ENCODE peak calls at places on chromosomes 1 and 21, in four cellular contexts. N is OCI-LY7, U is hepatocyte, D is fibroblast of pulmonary artery. R is an unnamed sample.
A peak's percentile ranks its signal among the peaks of the same experiment; 100 is the strongest.

GRCh38 chr1:167805041-167805556 is 83.3 kb downstream of the MPZL1 start:
- DNase-seq in N (peak; percentile 37), D (no peak), U (no peak), R (no peak)

GRCh38 chr21:16633851-16634521 is 878.9 kb upstream of the CXADR start:
- DNase-seq in N (no peak), U (peak; percentile 6), D (peak; percentile 69), R (no peak)

GRCh38 chr1:36089393-36090121 is 865 bp downstream of the ADPRS start:
- DNase-seq in N (peak; percentile 52), D (peak; percentile 60), U (peak; percentile 59), R (peak; percentile 33)

GRCh38 chr1:229661022-229661877 is 35.2 kb downstream of the URB2 start:
- DNase-seq in N (peak; percentile 79), U (peak; percentile 89), D (peak; percentile 79), R (peak; percentile 89)

GRCh38 chr1:54610601-54611580 is 12.4 kb downstream of the FAM151A start:
- DNase-seq in U (no peak), N (no peak), D (no peak), R (no peak)

GRCh38 chr1:55156093-55156492 is 59.1 kb downstream of the USP24 start:
- DNase-seq in D (peak; percentile 8), N (no peak), U (no peak), R (no peak)

GRCh38 chr1:39898648-39899603 is 2.8 kb downstream of the MYCL start:
- DNase-seq in U (peak; percentile 72), N (peak; percentile 31), D (peak; percentile 84), R (peak; percentile 36)

GRCh38 chr1:233879841-233880240 is 24.6 kb upstream of the SLC35F3 start:
- DNase-seq in U (no peak), D (no peak), N (no peak), R (no peak)

GRCh38 chr1:78790174-78790573 is 140.5 kb downstream of the IFI44 start:
- DNase-seq in U (no peak), N (no peak), D (no peak), R (no peak)

GRCh38 chr1:204997616-204998015 is 45.4 kb upstream of the CNTN2 start:
- DNase-seq in N (no peak), D (peak; percentile 44), U (peak; percentile 33), R (no peak)

GRCh38 chr21:38917045-38917774 is 111.5 kb downstream of the ETS2 start:
- DNase-seq in D (no peak), N (no peak), U (no peak), R (no peak)

GRCh38 chr1:110207831-110208230 is 2.3 kb upstream of the KCNC4 start:
- DNase-seq in U (peak; percentile 81), D (peak; percentile 57), N (peak; percentile 81), R (peak; percentile 76)

GRCh38 chr1:158055854-158056253 is 62.4 kb downstream of the KIRREL1 start:
- DNase-seq in U (no peak), N (peak; percentile 10), D (no peak), R (no peak)

GRCh38 chr1:51648180-51649109 is 31.6 kb downstream of the OSBPL9 start:
- DNase-seq in U (peak; percentile 81), D (peak; percentile 85), N (no peak), R (peak; percentile 43)

GRCh38 chr1:161440312-161440894 is 64.9 kb upstream of the FCGR2A start:
- DNase-seq in N (peak; percentile 88), U (peak; percentile 78), D (peak; percentile 38), R (peak; percentile 87)

GRCh38 chr1:174969977-174970376 is 29.8 kb upstream of the CACYBP start:
- DNase-seq in D (no peak), N (no peak), U (no peak), R (no peak)

GRCh38 chr1:163273766-163274441 is 47.9 kb upstream of the NUF2 start:
- DNase-seq in N (no peak), U (no peak), D (no peak), R (peak; percentile 19)

GRCh38 chr1:147080671-147081394 is 91.4 kb downstream of the PRKAB2 start:
- DNase-seq in N (no peak), U (no peak), D (no peak), R (no peak)

GRCh38 chr1:205246426-205247119 is 18.8 kb downstream of the TMCC2 start:
- DNase-seq in N (no peak), U (no peak), D (no peak), R (no peak)

GRCh38 chr1:198876371-198876871 is 237.6 kb downstream of the PTPRC start:
- DNase-seq in N (no peak), U (no peak), D (no peak), R (no peak)

GRCh38 chr1:73306899-73307555 is 890.9 kb downstream of the LRRIQ3 start:
- DNase-seq in N (no peak), U (no peak), D (no peak), R (no peak)

GRCh38 chr1:35558374-35559316 is 1.0 kb downstream of the NCDN start:
- DNase-seq in N (peak; percentile 43), D (peak; percentile 25), U (peak; percentile 57), R (no peak)

GRCh38 chr1:8664887-8665286 is 152.6 kb downstream of the RERE start:
- DNase-seq in D (no peak), N (no peak), U (no peak), R (no peak)

GRCh38 chr1:9942399-9942938 is 722 bp downstream of the LZIC start:
- DNase-seq in N (peak; percentile 80), U (peak; percentile 66), D (peak; percentile 75), R (peak; percentile 6)

GRCh38 chr1:19429611-19430010 is 55.7 kb downstream of the CAPZB start:
- DNase-seq in N (no peak), U (no peak), D (no peak), R (no peak)

GRCh38 chr1:14238472-14239059 is 359.9 kb upstream of the KAZN start:
- DNase-seq in N (no peak), D (no peak), U (no peak), R (no peak)

GRCh38 chr1:50644447-50645105 is 221.3 kb upstream of the DMRTA2 start:
- DNase-seq in N (no peak), D (no peak), U (peak; percentile 10), R (no peak)

GRCh38 chr1:156126043-156126700 is 11.7 kb downstream of the LMNA start:
- DNase-seq in U (peak; percentile 85), D (peak; percentile 97), N (peak; percentile 76), R (peak; percentile 99)

GRCh38 chr1:58783993-58784757 is at the start of gene JUN:
- DNase-seq in D (peak; percentile 100), U (peak; percentile 100), N (peak; percentile 99), R (peak; percentile 98)

GRCh38 chr1:150234647-150235435 is 1.1 kb downstream of the ANP32E start:
- DNase-seq in U (peak; percentile 81), N (peak; percentile 81), D (peak; percentile 58), R (peak; percentile 86)

GRCh38 chr1:58456470-58456869 is 90.1 kb downstream of the OMA1 start:
- DNase-seq in U (no peak), D (no peak), N (no peak), R (no peak)

GRCh38 chr1:55131801-55132200 is 83.4 kb downstream of the USP24 start:
- DNase-seq in D (peak; percentile 21), U (no peak), N (no peak), R (no peak)

GRCh38 chr1:17120962-17121837 is 1.9 kb upstream of the PADI2 start:
- DNase-seq in U (no peak), D (peak; percentile 36), N (no peak), R (no peak)

DNA sequence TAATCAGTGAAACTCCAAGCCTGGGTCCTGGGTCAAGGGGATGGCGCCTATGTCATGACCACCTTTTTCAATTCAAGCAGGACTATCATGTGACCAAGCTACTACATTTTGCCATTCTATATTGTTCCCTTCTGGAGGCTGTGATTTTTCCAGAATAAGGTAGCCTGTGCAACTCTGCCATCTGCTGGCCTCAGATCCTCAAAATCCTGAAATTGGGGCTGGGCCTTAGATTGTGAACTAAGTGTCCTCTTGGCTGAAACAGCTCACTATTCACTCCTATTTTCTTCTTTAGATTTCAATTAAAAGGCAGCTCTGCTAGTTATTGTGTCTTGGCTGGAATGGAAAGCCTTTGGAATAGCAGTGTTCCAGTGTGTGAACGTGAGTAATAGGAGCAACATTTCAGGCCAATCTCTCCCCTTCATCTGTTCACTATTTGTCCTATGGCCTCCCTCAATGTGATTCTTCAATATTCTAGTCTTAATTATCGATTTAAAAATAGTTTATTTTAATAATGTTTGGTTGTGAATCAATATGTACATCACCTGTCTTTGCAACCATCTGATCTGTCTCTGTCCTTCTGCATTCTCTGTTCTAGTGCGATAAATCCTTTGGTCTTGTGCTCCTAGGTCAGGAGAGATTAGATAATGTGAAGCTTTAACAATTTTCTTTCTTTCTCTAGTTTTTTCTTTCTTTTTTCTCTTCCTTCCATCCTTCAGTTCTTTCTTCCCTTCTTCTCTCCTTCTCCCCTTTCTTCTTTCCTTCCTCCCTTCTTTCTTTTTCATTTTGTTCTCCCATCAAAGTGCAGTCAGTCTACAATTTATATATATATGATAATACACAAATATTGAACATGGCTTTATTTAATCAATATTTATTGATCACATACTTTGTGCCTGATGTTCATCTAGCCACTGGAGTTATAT is 69.8 kb downstream of the CR1 start:
- DNase-seq in U (peak; percentile 19), D (peak; percentile 15), N (peak; percentile 12), R (peak; percentile 39)
- TF ChIP-seq CTCF in U (peak; percentile 44), D (peak; percentile 51), N (peak; percentile 52), R (no peak)

DNA sequence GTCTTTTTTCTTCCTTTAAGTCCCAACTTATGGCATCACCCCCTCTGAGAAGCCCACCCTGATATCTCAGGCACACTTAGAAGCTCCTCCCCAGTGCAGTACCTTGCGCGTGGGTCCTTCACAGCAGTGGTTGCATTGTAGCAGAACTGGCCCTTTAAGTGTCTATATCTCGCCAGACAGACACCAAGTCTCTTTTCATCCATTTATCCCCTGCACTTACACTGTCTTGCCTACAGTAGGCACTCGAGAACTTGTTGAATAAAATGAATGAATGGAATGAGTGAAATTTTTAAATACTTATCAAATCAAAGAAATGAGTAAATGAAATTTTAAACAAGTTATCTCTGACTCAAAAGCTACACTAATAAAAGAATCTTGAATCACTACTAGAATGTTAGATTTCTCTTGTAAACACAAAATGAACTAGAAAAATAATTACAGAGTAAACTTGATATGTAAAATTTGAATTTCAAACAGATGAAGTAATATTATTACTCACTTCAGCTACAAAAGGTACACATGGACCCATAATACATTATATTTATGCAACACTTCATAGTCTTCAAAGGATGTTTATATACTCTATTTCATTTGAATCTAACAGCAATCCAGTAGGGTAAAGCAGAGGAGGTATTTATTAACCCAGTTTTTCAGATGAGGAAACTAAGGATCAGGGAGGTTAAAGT is 54.7 kb upstream of the MAN1A2 start:
- DNase-seq in D (peak; percentile 52), U (no peak), N (peak; percentile 42), R (no peak)
- TF ChIP-seq CTCF in D (peak; percentile 63), U (peak; percentile 26), N (peak; percentile 80), R (no peak)

DNA sequence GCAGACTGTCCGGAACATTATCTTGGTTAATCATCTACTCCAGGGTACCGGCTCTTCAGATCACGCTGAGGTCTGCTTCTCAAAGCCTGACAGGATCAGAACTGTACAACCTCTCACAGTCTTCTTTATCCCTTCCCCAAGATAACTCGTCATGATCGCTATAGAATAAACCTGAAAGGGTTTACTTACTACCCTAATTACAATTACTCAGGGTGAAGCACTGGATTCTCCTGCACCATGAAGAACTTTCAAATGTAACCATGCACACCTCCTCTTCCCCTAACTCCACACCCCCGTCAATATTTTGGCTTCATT is 58.0 kb downstream of the TGFBR3 start:
- DNase-seq in D (no peak), U (peak; percentile 57), N (no peak), R (no peak)
- TF ChIP-seq CTCF in D (no peak), U (no peak), N (no peak), R (no peak)

GRCh38 chr1:25018878-25019277 is 88.8 kb upstream of the RUNX3 start:
- DNase-seq in N (no peak), U (no peak), D (no peak), R (no peak)

GRCh38 chr1:25019351-25020172 is 89.5 kb upstream of the RUNX3 start:
- DNase-seq in N (peak; percentile 82), D (no peak), U (no peak), R (no peak)

GRCh38 chr1:25018110-25018470 is 88.0 kb upstream of the RUNX3 start:
- DNase-seq in D (no peak), U (no peak), N (no peak), R (no peak)

GRCh38 chr1:25020173-25020840 is 90.2 kb upstream of the RUNX3 start:
- DNase-seq in D (no peak), N (no peak), U (no peak), R (no peak)

GRCh38 chr1:25017436-25018109 is 87.5 kb upstream of the RUNX3 start:
- DNase-seq in U (no peak), N (no peak), D (peak; percentile 72), R (no peak)
- TF ChIP-seq CTCF in U (no peak), N (no peak), D (peak; percentile 16), R (no peak)